ENCODE peak calls at places on chromosomes 12 and 14, in ten cellular contexts. N is CD8-positive, alpha-beta memory T cell; J is stimulated activated naive B cell treated with anti-CD40 and anti-IgM and Interleukin-4, amounts not matched to agents 10 μg/mL and 1 μg/mL and 100 μg/mL, for 72 hours; O is NCI-H446; K is HCT116; P is GM10248; A is NCI-H1436; U is MV-4-11; R is HT1080; I is RKO. C is an unnamed sample.

GRCh38 chr12:102592134-102592533 is 111.8 kb upstream of the IGF1 start:
- DNase-seq in N (no peak), J (no peak), O (no peak), K (no peak), P (no peak), A (no peak), U (no peak), R (no peak), I (no peak), C (no peak)

GRCh38 chr12:131795688-131796410 is 32.3 kb upstream of the MMP17 start:
- DNase-seq in N (no peak), J (no peak), O (no peak), K (no peak), P (no peak), A (no peak), U (no peak), R (no peak), I (no peak), C (no peak)

GRCh38 chr14:68089146-68089715 is 269.7 kb downstream of the RAD51B start:
- DNase-seq in N (no peak), J (no peak), O (peak), K (peak), P (no peak), A (peak), U (no peak), R (no peak), I (no peak), C (no peak)

GRCh38 chr12:104569348-104570173 is 112.8 kb downstream of the CHST11 start:
- DNase-seq in N (peak), J (peak), O (no peak), K (no peak), P (peak), A (no peak), U (peak), R (no peak), I (no peak), C (peak)

GRCh38 chr12:124754949-124755800 is 108.5 kb downstream of the SCARB1 start:
- DNase-seq in N (peak), J (no peak), O (peak), K (no peak), P (peak), A (peak), U (peak), R (no peak), I (no peak), C (peak)

GRCh38 chr12:12294215-12295005 is 27.6 kb upstream of the LRP6 start:
- DNase-seq in N (no peak), J (no peak), O (no peak), K (no peak), P (no peak), A (no peak), U (no peak), R (peak), I (no peak), C (no peak)

GRCh38 chr14:23930742-23931141 is 22.8 kb upstream of the DHRS4 start:
- DNase-seq in N (no peak), J (no peak), O (no peak), K (no peak), P (no peak), A (no peak), U (no peak), R (no peak), I (no peak), C (no peak)

GRCh38 chr12:52147367-52147972 is 44.3 kb downstream of the KRT80 start:
- DNase-seq in N (no peak), J (no peak), O (no peak), K (peak), P (no peak), A (peak), U (peak), R (peak), I (peak), C (peak)

GRCh38 chr14:97264516-97265230 is 467.5 kb downstream of the VRK1 start:
- DNase-seq in N (no peak), J (no peak), O (no peak), K (no peak), P (no peak), A (no peak), U (no peak), R (no peak), I (no peak), C (no peak)

GRCh38 chr12:42794811-42795210 is 205.3 kb upstream of the PRICKLE1 start:
- DNase-seq in N (no peak), J (no peak), O (no peak), K (no peak), P (no peak), A (no peak), U (no peak), R (peak), I (peak), C (no peak)

GRCh38 chr12:109223211-109223610 is 85.9 kb downstream of the FOXN4 start:
- DNase-seq in N (no peak), J (no peak), O (no peak), K (no peak), P (no peak), A (no peak), U (no peak), R (no peak), I (no peak), C (no peak)

GRCh38 chr14:24678801-24679247 is 44.8 kb upstream of the GZMB start:
- DNase-seq in N (peak), J (peak), O (peak), K (peak), P (peak), A (peak), U (peak), R (peak), I (peak), C (peak)

GRCh38 chr14:58401587-58401986 is 5.9 kb downstream of the TOMM20L start:
- DNase-seq in N (no peak), J (no peak), O (no peak), K (no peak), P (no peak), A (no peak), U (no peak), R (no peak), I (no peak), C (no peak)

GRCh38 chr12:124174406-124174805 is 120.5 kb upstream of the RFLNA start:
- DNase-seq in N (no peak), J (no peak), O (no peak), K (no peak), P (no peak), A (no peak), U (no peak), R (peak), I (no peak), C (no peak)

GRCh38 chr12:108806350-108806749 is 51.0 kb downstream of the SSH1 start:
- DNase-seq in N (no peak), J (no peak), O (no peak), K (no peak), P (no peak), A (no peak), U (no peak), R (no peak), I (no peak), C (peak)

GRCh38 chr12:117080707-117081141 is 18.5 kb downstream of the TESC start:
- DNase-seq in N (no peak), J (no peak), O (no peak), K (no peak), P (no peak), A (no peak), U (no peak), R (no peak), I (no peak), C (no peak)

GRCh38 chr14:74616507-74616906 is 4.5 kb upstream of the LTBP2 start:
- DNase-seq in N (no peak), J (no peak), O (no peak), K (peak), P (no peak), A (no peak), U (peak), R (peak), I (peak), C (no peak)

GRCh38 chr12:114412307-114412706 is 6.4 kb upstream of the TBX5 start:
- DNase-seq in N (no peak), J (no peak), O (no peak), K (no peak), P (no peak), A (no peak), U (no peak), R (no peak), I (no peak), C (no peak)

GRCh38 chr14:55762595-55763232 is 182.7 kb downstream of the KTN1 start:
- DNase-seq in N (no peak), J (no peak), O (no peak), K (no peak), P (peak), A (no peak), U (no peak), R (no peak), I (no peak), C (no peak)

GRCh38 chr14:36383674-36384421 is 63.4 kb upstream of the MBIP start:
- DNase-seq in N (no peak), J (no peak), O (peak), K (no peak), P (no peak), A (no peak), U (no peak), R (no peak), I (no peak), C (no peak)

GRCh38 chr14:92582706-92583452 is 69.3 kb downstream of the RIN3 start:
- DNase-seq in N (peak), J (peak), O (no peak), K (no peak), P (peak), A (no peak), U (peak), R (no peak), I (no peak), C (no peak)

GRCh38 chr12:112967306-112967705 is 11.0 kb upstream of the OAS2 start:
- DNase-seq in N (no peak), J (no peak), O (peak), K (no peak), P (peak), A (no peak), U (no peak), R (no peak), I (no peak), C (no peak)

GRCh38 chr12:29743801-29744200 is 39.9 kb downstream of the TMTC1 start:
- DNase-seq in N (no peak), J (no peak), O (peak), K (no peak), P (no peak), A (no peak), U (peak), R (peak), I (no peak), C (no peak)

GRCh38 chr12:48811454-48812090 is 6.7 kb upstream of the CACNB3 start:
- DNase-seq in N (no peak), J (no peak), O (no peak), K (no peak), P (no peak), A (no peak), U (no peak), R (no peak), I (no peak), C (no peak)

GRCh38 chr12:82605115-82605514 is 81.6 kb upstream of the TMTC2 start:
- DNase-seq in N (no peak), J (no peak), O (no peak), K (no peak), P (no peak), A (no peak), U (no peak), R (no peak), I (no peak), C (no peak)

GRCh38 chr12:110001596-110001995 is 2.4 kb downstream of the ANKRD13A start:
- DNase-seq in N (no peak), J (no peak), O (no peak), K (no peak), P (no peak), A (no peak), U (no peak), R (peak), I (peak), C (no peak)

GRCh38 chr14:68124885-68125731 is 305.5 kb downstream of the RAD51B start:
- DNase-seq in N (no peak), J (no peak), O (no peak), K (no peak), P (no peak), A (no peak), U (no peak), R (peak), I (no peak), C (no peak)

GRCh38 chr14:20836668-20837338 is 34.2 kb upstream of the RNASE1 start:
- DNase-seq in N (no peak), J (no peak), O (no peak), K (peak), P (no peak), A (no peak), U (no peak), R (peak), I (peak), C (no peak)

GRCh38 chr14:61562321-61563161 is 132.8 kb upstream of the HIF1A start:
- DNase-seq in N (peak), J (no peak), O (no peak), K (peak), P (no peak), A (no peak), U (peak), R (peak), I (peak), C (no peak)

GRCh38 chr12:107619831-107620230 is 65.8 kb upstream of the PWP1 start:
- DNase-seq in N (no peak), J (no peak), O (no peak), K (no peak), P (no peak), A (no peak), U (no peak), R (no peak), I (no peak), C (no peak)

GRCh38 chr12:131829351-131829794 is 1.2 kb downstream of the MMP17 start:
- DNase-seq in N (no peak), J (no peak), O (no peak), K (no peak), P (no peak), A (no peak), U (no peak), R (no peak), I (no peak), C (no peak)

GRCh38 chr12:32379213-32379612 is 20.1 kb upstream of the FGD4 start:
- DNase-seq in N (no peak), J (no peak), O (no peak), K (no peak), P (no peak), A (no peak), U (no peak), R (no peak), I (no peak), C (no peak)

GRCh38 chr12:91361864-91362263 is 179.2 kb upstream of the DCN start:
- DNase-seq in N (no peak), J (no peak), O (peak), K (peak), P (peak), A (peak), U (peak), R (peak), I (peak), C (no peak)

GRCh38 chr14:32345311-32345771 is 16.2 kb downstream of the AKAP6 start:
- DNase-seq in N (no peak), J (no peak), O (no peak), K (no peak), P (no peak), A (no peak), U (no peak), R (no peak), I (no peak), C (peak)

GRCh38 chr12:58774731-58775130 is 145.6 kb downstream of the LRIG3 start:
- DNase-seq in N (no peak), J (no peak), O (no peak), K (no peak), P (no peak), A (no peak), U (no peak), R (no peak), I (no peak), C (no peak)

C was measured in Peyer's patch.